ENCODE peak calls at places on chromosomes 16 and 17, in ten cellular contexts. A is fibroblast of pulmonary artery; D is EH; N is H9; W is activated T-helper 1 cell treated with anti-CD3 and anti-CD28 coated beads, Interleukin-2, amount 50 U/mL, for 16 hours; Z is A549; V is MCF 10A; K is NCI-H524; B is GDM1; M is kidney tubule cell. P is an unnamed sample.

GRCh38 chr17:47315451-47316266 is 8.1 kb upstream of the EFCAB13 start:
- DNase-seq in W (no peak), N (no peak), Z (peak; percentile 78), A (peak; percentile 93), D (peak; percentile 86), V (peak; percentile 83), B (peak; percentile 25), K (peak; percentile 78), M (peak; percentile 77), P (peak; percentile 86)

GRCh38 chr16:87044829-87045228 is 272.4 kb downstream of the C16orf95 start:
- DNase-seq in A (no peak), B (no peak), W (no peak), M (no peak), Z (no peak), D (no peak), K (no peak), V (no peak), N (no peak), P (no peak)

GRCh38 chr16:23380501-23380951 is 72.5 kb downstream of the COG7 start:
- DNase-seq in N (no peak), D (no peak), Z (no peak), A (no peak), K (no peak), V (no peak), B (no peak), M (no peak), W (no peak), P (no peak)

GRCh38 chr17:1999557-2000251 is 25.4 kb downstream of the RTN4RL1 start:
- DNase-seq in N (peak; percentile 72), W (no peak), Z (peak; percentile 50), K (peak; percentile 50), M (peak; percentile 28), D (peak; percentile 77), A (peak; percentile 22), V (no peak), B (peak; percentile 19), P (peak; percentile 15)

GRCh38 chr16:88973415-88974050 is 3.5 kb downstream of the CBFA2T3 start:
- DNase-seq in A (no peak), B (no peak), V (no peak), K (no peak), Z (no peak), M (no peak), N (no peak), D (no peak), W (no peak), P (no peak)

GRCh38 chr17:66040402-66040801 is 151.5 kb downstream of the CEP112 start:
- DNase-seq in Z (peak; percentile 23), N (peak; percentile 36), K (peak; percentile 4), V (peak; percentile 10), B (no peak), W (no peak), A (no peak), M (peak; percentile 1), D (peak; percentile 3), P (no peak)

GRCh38 chr17:56887552-56888467 is 26.0 kb downstream of the TRIM25 start:
- DNase-seq in Z (no peak), M (peak; percentile 91), W (no peak), B (no peak), D (no peak), N (no peak), K (no peak), A (no peak), V (no peak), P (peak; percentile 32)

GRCh38 chr16:85649978-85650863 is 37.1 kb downstream of the GSE1 start:
- DNase-seq in K (peak; percentile 92), N (no peak), M (no peak), D (no peak), A (no peak), B (no peak), V (no peak), Z (no peak), W (no peak), P (no peak)

GRCh38 chr16:81940781-81941560 is 70.3 kb downstream of the SDR42E1 start:
- DNase-seq in D (peak; percentile 70), N (no peak), Z (peak; percentile 73), A (peak; percentile 78), V (peak; percentile 66), M (peak; percentile 62), B (no peak), K (peak; percentile 72), W (no peak), P (peak; percentile 43)

GRCh38 chr16:86823895-86824671 is 245.7 kb downstream of the FOXL1 start:
- DNase-seq in D (peak; percentile 51), W (no peak), M (peak; percentile 40), Z (no peak), V (peak; percentile 92), K (no peak), B (no peak), A (peak; percentile 46), N (no peak), P (peak; percentile 60)

GRCh38 chr17:38605852-38606645 is at the start of gene SRCIN1:
- DNase-seq in Z (peak; percentile 70), M (peak; percentile 38), V (peak; percentile 29), B (no peak), K (peak; percentile 80), W (no peak), N (peak; percentile 80), D (peak; percentile 17), A (no peak), P (peak; percentile 46)

GRCh38 chr16:75764154-75764768 is 38.0 kb upstream of the CPHXL start:
- DNase-seq in K (peak; percentile 81), V (peak; percentile 75), A (peak; percentile 81), D (peak; percentile 73), Z (peak; percentile 72), N (peak; percentile 60), W (no peak), B (peak; percentile 2), M (peak; percentile 66), P (peak; percentile 54)

GRCh38 chr17:41801374-41802062 is 10.2 kb downstream of the P3H4 start:
- DNase-seq in A (peak; percentile 82), Z (peak; percentile 88), K (peak; percentile 82), B (peak; percentile 21), M (peak; percentile 96), V (peak; percentile 91), N (peak; percentile 92), D (peak; percentile 78), W (peak; percentile 70), P (peak; percentile 74)

GRCh38 chr17:69267219-69267618 is 38.6 kb upstream of the ABCA10 start:
- DNase-seq in K (no peak), V (no peak), W (no peak), D (no peak), N (no peak), Z (no peak), A (no peak), M (no peak), B (no peak), P (no peak)

GRCh38 chr16:22813223-22813945 is 578 bp upstream of the HS3ST2 start:
- DNase-seq in N (peak; percentile 88), W (no peak), V (peak; percentile 45), A (peak; percentile 27), Z (no peak), K (peak; percentile 3), M (peak; percentile 64), D (peak; percentile 50), B (peak; percentile 0), P (peak; percentile 30)

GRCh38 chr16:87704754-87705353 is 60.9 kb downstream of the KLHDC4 start:
- DNase-seq in V (no peak), M (no peak), W (no peak), D (no peak), A (no peak), K (no peak), B (no peak), N (no peak), Z (no peak), P (no peak)

GRCh38 chr16:70257391-70257790 is 5.7 kb upstream of the EXOSC6 start:
- DNase-seq in B (no peak), K (no peak), D (peak; percentile 58), Z (no peak), W (no peak), N (peak; percentile 15), M (no peak), A (peak; percentile 25), V (no peak), P (peak; percentile 24)